ENCODE peak calls at places on chromosomes 7 and 10, in four cellular contexts. T is kidney, O is brain microvascular endothelial cell, Q is AG09309. W is an unnamed sample.

GRCh38 chr7:117010375-117011133 is 57.3 kb downstream of the ST7 start:
- DNase-seq in Q (no peak), O (peak), T (no peak), W (no peak)

GRCh38 chr10:14659626-14660196 is 115.0 kb downstream of the FAM107B start:
- DNase-seq in Q (no peak), O (no peak), T (no peak), W (peak)

GRCh38 chr10:47312663-47312995 is 9.6 kb upstream of the GDF2 start:
- DNase-seq in O (no peak), T (no peak), Q (no peak), W (no peak)

GRCh38 chr10:86287966-86288579 is 78.5 kb downstream of the GRID1 start:
- DNase-seq in T (no peak), Q (no peak), O (no peak), W (peak)

GRCh38 chr7:16697507-16698199 is 51.7 kb downstream of the BZW2 start:
- DNase-seq in O (peak), T (no peak), Q (no peak), W (no peak)

GRCh38 chr7:117323585-117323876 is 673 bp upstream of the WNT2 start:
- DNase-seq in T (no peak), Q (no peak), O (peak), W (no peak)

GRCh38 chr10:131381576-131381975 is 70.1 kb upstream of the TCERG1L start:
- DNase-seq in T (no peak), O (no peak), Q (no peak), W (no peak)

GRCh38 chr10:32958085-32958991 is at the start of gene ITGB1:
- DNase-seq in T (peak), O (peak), Q (peak), W (peak)

GRCh38 chr10:122849900-122850605 is 4.4 kb upstream of the CUZD1 start:
- DNase-seq in O (no peak), Q (no peak), T (no peak), W (no peak)

DNA sequence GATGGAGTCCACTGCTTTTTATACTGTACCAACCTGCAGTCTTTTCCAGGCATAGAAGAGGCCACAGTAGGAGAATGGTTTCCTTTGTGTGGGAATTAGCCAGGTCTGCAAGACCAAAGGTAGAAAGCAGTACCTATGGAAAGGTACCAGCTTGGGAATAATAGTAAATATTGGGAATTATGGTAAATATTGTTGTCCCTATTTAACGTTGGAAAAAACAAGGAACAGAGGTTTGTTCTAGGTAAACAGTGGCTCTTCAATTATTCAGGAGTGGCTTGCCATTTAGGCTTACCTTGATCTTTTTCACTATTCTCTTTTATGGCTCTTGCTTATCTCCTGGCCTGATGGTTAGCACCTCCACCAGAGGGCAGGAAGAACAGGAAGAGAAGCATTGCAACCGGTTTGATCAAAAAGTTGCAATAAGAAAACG is 43.9 kb upstream of the GSAP start:
- DNase-seq in Q (no peak), O (no peak), T (no peak), W (no peak)
- TF ChIP-seq CTCF in Q (no peak), O (peak), T (peak), W (no peak)

GRCh38 chr10:74079028-74079913 is 71.4 kb downstream of the AP3M1 start:
- DNase-seq in O (no peak), T (no peak), Q (no peak), W (no peak)
- H3K4me3 ChIP-seq in O (no peak), T (no peak), Q (no peak), W (no peak)

GRCh38 chr10:132415956-132416355 is 19.0 kb downstream of the PWWP2B start:
- DNase-seq in O (no peak), Q (no peak), T (peak), W (no peak)
- TF ChIP-seq CTCF in O (no peak), Q (no peak), T (no peak), W (no peak)

GRCh38 chr7:151057989-151058765 is 480 bp upstream of the CDK5 start:
- DNase-seq in O (peak), T (peak), Q (peak), W (peak)
- H3K4me3 ChIP-seq in O (peak), T (peak), Q (peak), W (peak)

DNA sequence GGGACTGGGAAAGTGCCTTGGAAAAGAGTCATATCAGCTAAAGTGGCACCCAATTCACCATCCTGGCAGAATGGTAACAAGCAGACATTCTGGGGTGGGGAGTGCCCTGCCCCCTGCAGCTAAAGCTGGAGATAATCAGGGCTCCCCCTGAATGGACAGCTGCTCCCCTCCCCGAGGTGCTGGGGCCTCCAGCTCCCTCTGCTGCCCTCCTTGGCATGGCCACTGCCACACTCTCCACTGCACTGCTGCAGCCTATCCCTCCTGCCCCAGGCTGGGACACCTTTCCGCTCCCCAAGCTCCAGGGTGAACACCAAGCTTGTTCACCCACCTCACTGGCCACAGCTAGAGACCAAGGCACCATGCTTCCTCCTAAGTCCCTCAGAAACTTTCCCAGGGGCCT is 9.8 kb upstream of the PARD3 start:
- DNase-seq in T (no peak), Q (no peak), O (no peak), W (no peak)
- TF ChIP-seq CTCF in T (peak), Q (peak), O (peak), W (no peak)

GRCh38 chr10:115001506-115002381 is 63.7 kb downstream of the TRUB1 start:
- DNase-seq in T (peak), Q (no peak), O (no peak), W (peak)
- H3K4me3 ChIP-seq in T (peak), Q (peak), O (peak), W (peak)